ENCODE peak calls at places on chromosomes 5 and 9, in four cellular contexts. One of them, this sample, is unnamed. For H3K9me3, the result is how much of the 10 kb centered on the place peaks cover.

GRCh38 chr9:108552459-108553040 is 303.2 kb downstream of the ACTL7B start:
- DNase-seq in endothelial cell of umbilical vein: no peak
- DNase-seq in sigmoid colon: no peak
- DNase-seq in testis: no peak
- DNase-seq in this sample: no peak

GRCh38 chr9:133839822-133840329 is 101.7 kb upstream of the SARDH start:
- DNase-seq in sigmoid colon: no peak
- DNase-seq in testis: no peak
- DNase-seq in endothelial cell of umbilical vein: peak
- DNase-seq in this sample: peak

GRCh38 chr5:17388717-17389116 is 109.3 kb upstream of the TAF11L2 start:
- DNase-seq in endothelial cell of umbilical vein: no peak
- DNase-seq in sigmoid colon: no peak
- DNase-seq in testis: no peak
- DNase-seq in this sample: no peak

GRCh38 chr5:176817864-176818377 is 7.6 kb downstream of the UNC5A start:
- DNase-seq in testis: no peak
- DNase-seq in sigmoid colon: no peak
- DNase-seq in endothelial cell of umbilical vein: peak
- DNase-seq in this sample: no peak

GRCh38 chr5:126875303-126875785 is 98.4 kb downstream of the LMNB1 start:
- DNase-seq in testis: no peak
- DNase-seq in endothelial cell of umbilical vein: no peak
- DNase-seq in sigmoid colon: no peak
- DNase-seq in this sample: no peak

GRCh38 chr5:1746371-1747078 is 53.1 kb downstream of the MRPL36 start:
- DNase-seq in sigmoid colon: peak
- DNase-seq in endothelial cell of umbilical vein: no peak
- DNase-seq in testis: peak
- DNase-seq in this sample: no peak

GRCh38 chr5:157506066-157506590 is 46.1 kb downstream of the NIPAL4 start:
- DNase-seq in sigmoid colon: no peak
- DNase-seq in testis: no peak
- DNase-seq in endothelial cell of umbilical vein: no peak
- DNase-seq in this sample: no peak

GRCh38 chr5:151223447-151224264 is at the start of gene CCDC69:
- DNase-seq in testis: peak
- DNase-seq in sigmoid colon: peak
- DNase-seq in endothelial cell of umbilical vein: peak
- DNase-seq in this sample: peak

GRCh38 chr5:1349246-1349645 is 4.3 kb upstream of the CLPTM1L start:
- DNase-seq in endothelial cell of umbilical vein: no peak
- DNase-seq in sigmoid colon: no peak
- DNase-seq in testis: no peak
- DNase-seq in this sample: no peak

GRCh38 chr5:44603496-44604272 is 205.1 kb upstream of the MRPS30 start:
- DNase-seq in sigmoid colon: no peak
- DNase-seq in endothelial cell of umbilical vein: no peak
- DNase-seq in testis: peak
- DNase-seq in this sample: no peak

GRCh38 chr5:20231040-20231439 is 243.0 kb upstream of the CDH18 start:
- DNase-seq in endothelial cell of umbilical vein: no peak
- DNase-seq in sigmoid colon: no peak
- DNase-seq in testis: no peak
- DNase-seq in this sample: no peak

GRCh38 chr5:66246621-66247020 is 102.5 kb downstream of the SREK1 start:
- DNase-seq in sigmoid colon: no peak
- DNase-seq in testis: no peak
- DNase-seq in endothelial cell of umbilical vein: no peak
- DNase-seq in this sample: no peak

GRCh38 chr9:105291938-105292337 is 47.5 kb downstream of the SLC44A1 start:
- DNase-seq in sigmoid colon: no peak
- DNase-seq in endothelial cell of umbilical vein: no peak
- DNase-seq in testis: no peak
- DNase-seq in this sample: peak

GRCh38 chr5:135013445-135013844 is 20.6 kb downstream of the PITX1 start:
- DNase-seq in sigmoid colon: no peak
- DNase-seq in endothelial cell of umbilical vein: no peak
- DNase-seq in testis: no peak
- DNase-seq in this sample: no peak

GRCh38 chr9:86529496-86530275 is 175.5 kb upstream of the TUT7 start:
- DNase-seq in testis: no peak
- DNase-seq in sigmoid colon: no peak
- DNase-seq in endothelial cell of umbilical vein: no peak
- DNase-seq in this sample: no peak

GRCh38 chr9:36037580-36038169 is 962 bp downstream of the RECK start:
- DNase-seq in sigmoid colon: peak
- DNase-seq in endothelial cell of umbilical vein: peak
- DNase-seq in testis: no peak
- DNase-seq in this sample: no peak

GRCh38 chr9:33354651-33355211 is 47.6 kb downstream of the AQP7 start:
- DNase-seq in sigmoid colon: no peak
- DNase-seq in endothelial cell of umbilical vein: peak
- DNase-seq in testis: peak
- DNase-seq in this sample: no peak

DNA sequence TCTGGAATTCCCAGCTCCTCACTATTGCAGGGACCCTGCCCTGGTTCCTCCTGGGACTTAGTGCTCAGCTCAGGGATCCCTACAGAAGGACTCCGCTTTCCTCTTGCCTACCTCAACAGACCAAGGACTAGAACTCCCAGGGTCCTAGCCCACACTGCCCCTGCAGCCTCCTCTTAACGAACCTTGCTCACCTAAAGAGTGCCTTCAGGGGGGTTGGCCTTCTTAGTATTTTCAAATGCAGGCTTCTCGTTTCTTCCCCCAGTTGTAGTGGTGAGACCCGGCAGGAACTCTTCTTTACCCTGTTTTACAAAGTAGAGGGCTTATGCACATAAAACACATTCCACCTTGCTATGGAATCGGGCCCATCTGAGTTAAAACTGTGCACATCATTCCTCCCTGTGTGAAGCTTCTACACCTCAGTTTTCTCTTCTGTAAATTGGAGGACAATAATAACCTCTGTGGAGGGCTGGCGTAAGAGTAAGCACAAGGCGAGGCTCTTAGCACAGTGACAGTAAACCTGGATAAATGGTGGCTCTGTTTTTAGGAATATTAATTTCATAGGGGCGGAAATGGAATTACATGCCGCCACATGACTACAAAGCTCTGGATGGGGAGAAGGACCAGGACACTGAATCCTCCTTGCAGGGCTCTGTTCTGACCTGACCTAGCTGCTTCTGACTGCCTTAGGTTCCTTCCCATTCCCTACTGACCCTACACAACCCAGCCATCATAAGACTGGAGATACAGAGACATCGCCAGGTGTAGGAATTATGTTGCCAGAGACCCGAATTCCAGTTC is 3.8 kb upstream of the HAND1 start:
- DNase-seq in testis: no peak
- DNase-seq in endothelial cell of umbilical vein: no peak
- DNase-seq in sigmoid colon: no peak
- DNase-seq in this sample: no peak
- H3K9me3 ChIP-seq in testis: under half
- H3K9me3 ChIP-seq in endothelial cell of umbilical vein: under half
- H3K9me3 ChIP-seq in sigmoid colon: under half
- H3K9me3 ChIP-seq in this sample: under half

GRCh38 chr5:181223041-181223728 is at the start of gene TRIM41:
- DNase-seq in sigmoid colon: peak
- DNase-seq in endothelial cell of umbilical vein: peak
- DNase-seq in testis: peak
- DNase-seq in this sample: peak

GRCh38 chr5:181222630-181223040 is 446 bp upstream of the TRIM41 start:
- DNase-seq in testis: no peak
- DNase-seq in endothelial cell of umbilical vein: no peak
- DNase-seq in sigmoid colon: no peak
- DNase-seq in this sample: no peak

GRCh38 chr5:181221792-181222629 is 1.1 kb upstream of the TRIM41 start:
- DNase-seq in endothelial cell of umbilical vein: peak
- DNase-seq in testis: peak
- DNase-seq in sigmoid colon: peak
- DNase-seq in this sample: peak

GRCh38 chr5:181224390-181225234 is 1.5 kb downstream of the TRIM41 start:
- DNase-seq in endothelial cell of umbilical vein: no peak
- DNase-seq in sigmoid colon: no peak
- DNase-seq in testis: no peak
- DNase-seq in this sample: no peak

GRCh38 chr5:181223729-181224389 is 778 bp downstream of the TRIM41 start:
- DNase-seq in sigmoid colon: peak
- DNase-seq in endothelial cell of umbilical vein: no peak
- DNase-seq in testis: peak
- DNase-seq in this sample: no peak
- TF ChIP-seq POLR2A in sigmoid colon: no peak
- TF ChIP-seq POLR2A in endothelial cell of umbilical vein: peak
- TF ChIP-seq POLR2A in testis: no peak
- TF ChIP-seq POLR2A in this sample: no peak

DNA sequence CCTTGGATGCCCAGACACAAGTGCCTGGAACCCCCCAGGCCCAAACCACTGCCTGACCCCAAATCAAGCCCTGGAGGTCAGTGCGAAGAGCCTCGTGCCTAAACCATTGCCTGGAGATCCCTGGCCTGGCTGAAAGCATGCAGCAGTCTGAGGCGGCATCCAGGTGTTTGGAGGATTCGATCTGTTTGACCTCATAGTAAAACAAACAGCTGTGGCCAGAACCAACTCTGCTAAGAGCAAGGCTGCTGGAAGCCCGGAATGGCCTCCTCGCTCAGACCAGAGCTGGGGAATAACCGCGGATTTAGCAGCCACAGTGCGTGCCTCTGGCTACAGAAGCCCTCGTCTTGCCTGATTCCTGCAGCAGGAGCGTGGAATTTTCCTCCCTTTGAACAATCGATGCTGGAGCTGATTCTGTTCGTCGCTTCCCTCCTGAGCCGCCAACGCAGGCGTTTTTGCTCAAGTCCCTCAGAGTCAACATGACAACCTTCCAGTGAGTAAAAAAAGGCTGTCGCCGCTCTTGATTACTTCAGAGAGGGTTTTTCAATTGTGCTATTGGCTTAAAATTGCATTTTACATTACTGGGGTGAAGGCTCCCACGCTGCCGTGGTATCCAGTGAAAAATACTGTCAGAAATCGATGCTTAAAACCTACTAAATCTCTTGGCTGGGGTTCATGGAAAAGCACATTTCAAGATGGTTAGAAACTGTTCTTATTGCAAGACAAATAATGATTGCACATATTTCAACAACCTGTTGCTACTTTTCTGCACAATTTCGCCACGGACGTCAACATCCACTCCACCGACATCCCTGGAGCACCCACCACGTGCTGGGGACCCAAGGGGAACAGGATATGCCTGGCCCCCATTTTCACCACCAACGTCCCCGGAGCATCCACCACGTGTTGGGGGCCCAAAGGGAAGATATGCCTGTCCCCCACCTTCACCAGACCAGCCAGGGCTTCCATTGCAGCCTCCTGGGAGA is 190.0 kb downstream of the OLFM1 start:
- DNase-seq in sigmoid colon: no peak
- DNase-seq in endothelial cell of umbilical vein: no peak
- DNase-seq in testis: no peak
- DNase-seq in this sample: no peak
- H3K9me3 ChIP-seq in sigmoid colon: under half
- H3K9me3 ChIP-seq in endothelial cell of umbilical vein: under half
- H3K9me3 ChIP-seq in testis: under half
- H3K9me3 ChIP-seq in this sample: under half

GRCh38 chr9:114451707-114452031 is 53.6 kb downstream of the WHRN start:
- DNase-seq in testis: no peak
- DNase-seq in endothelial cell of umbilical vein: no peak
- DNase-seq in sigmoid colon: no peak
- DNase-seq in this sample: no peak
- TF ChIP-seq POLR2A in testis: no peak
- TF ChIP-seq POLR2A in endothelial cell of umbilical vein: no peak
- TF ChIP-seq POLR2A in sigmoid colon: no peak
- TF ChIP-seq POLR2A in this sample: no peak